ENCODE peak calls at places on chromosomes 13 and 19, in eight cellular contexts. B is activated CD4-positive, alpha-beta T cell treated with anti-CD3 and anti-CD28 coated beads, Interleukin-2, amount 10 ng/mL, durations not matched to agents 7 days and 5 days; L is stimulated activated CD4-positive, alpha-beta T cell treated with anti-CD3 and anti-CD28 coated beads, TNF-alpha, amount 100 ng/mL, for 48 hours; G is AG10803; U is mesothelial cell of epicardium; X is NCI-H2081; Y is mucosa of gallbladder; H is head of caudate nucleus. Q is an unnamed sample.

GRCh38 chr19:46746281-46746965 is at the start of gene STRN4:
- DNase-seq in B (peak), L (no peak), G (peak), U (peak), X (peak), Y (no peak), H (peak), Q (no peak)

GRCh38 chr13:92806215-92806614 is 420.4 kb upstream of the GPC6 start:
- DNase-seq in B (no peak), L (no peak), G (peak), U (no peak), X (no peak), Y (no peak), H (no peak), Q (no peak)

GRCh38 chr13:114074671-114075315 is 57.6 kb downstream of the RASA3 start:
- DNase-seq in B (no peak), L (no peak), G (no peak), U (no peak), X (no peak), Y (no peak), H (no peak), Q (no peak)

GRCh38 chr13:26743971-26744370 is 16.6 kb downstream of the GPR12 start:
- DNase-seq in B (no peak), L (no peak), G (no peak), U (no peak), X (peak), Y (no peak), H (no peak), Q (peak)

GRCh38 chr13:73200432-73200831 is 141.6 kb downstream of the KLF5 start:
- DNase-seq in B (no peak), L (no peak), G (peak), U (no peak), X (no peak), Y (no peak), H (no peak), Q (no peak)

GRCh38 chr19:18894254-18895037 is 1.5 kb downstream of the CERS1 start:
- DNase-seq in B (no peak), L (no peak), G (no peak), U (no peak), X (peak), Y (no peak), H (peak), Q (no peak)

GRCh38 chr19:41796362-41796761 is at the start of gene CEACAM3:
- DNase-seq in B (no peak), L (no peak), G (no peak), U (no peak), X (no peak), Y (no peak), H (no peak), Q (no peak)

GRCh38 chr19:30733826-30734550 is 361.8 kb downstream of the ZNF536 start:
- DNase-seq in B (no peak), L (no peak), G (no peak), U (no peak), X (no peak), Y (no peak), H (peak), Q (no peak)

GRCh38 chr13:68439821-68440220 is 1209.7 kb upstream of the PCDH9 start:
- DNase-seq in B (no peak), L (no peak), G (no peak), U (no peak), X (peak), Y (no peak), H (no peak), Q (no peak)

GRCh38 chr13:111267205-111267604 is 53.2 kb upstream of the TEX29 start:
- DNase-seq in B (no peak), L (no peak), G (no peak), U (no peak), X (no peak), Y (no peak), H (no peak), Q (peak)

GRCh38 chr19:5191091-5191490 is 149.5 kb downstream of the PTPRS start:
- DNase-seq in B (no peak), L (no peak), G (peak), U (no peak), X (no peak), Y (no peak), H (no peak), Q (no peak)

GRCh38 chr19:56707821-56708220 is 36.3 kb upstream of the ZNF835 start:
- DNase-seq in B (no peak), L (no peak), G (no peak), U (no peak), X (no peak), Y (no peak), H (peak), Q (no peak)

GRCh38 chr13:113205428-113205931 is 3.0 kb downstream of the PCID2 start:
- DNase-seq in B (no peak), L (no peak), G (no peak), U (no peak), X (no peak), Y (no peak), H (no peak), Q (no peak)

GRCh38 chr13:67549331-67549730 is 319.2 kb upstream of the PCDH9 start:
- DNase-seq in B (no peak), L (no peak), G (peak), U (no peak), X (no peak), Y (no peak), H (no peak), Q (no peak)

GRCh38 chr13:43196171-43196611 is 172.8 kb downstream of the DNAJC15 start:
- DNase-seq in B (no peak), L (no peak), G (peak), U (peak), X (peak), Y (no peak), H (no peak), Q (no peak)

GRCh38 chr13:106609116-106609515 is 41.2 kb upstream of the ARGLU1 start:
- DNase-seq in B (no peak), L (no peak), G (no peak), U (no peak), X (no peak), Y (no peak), H (no peak), Q (no peak)

GRCh38 chr13:33349996-33350826 is 64.7 kb upstream of the STARD13 start:
- DNase-seq in B (no peak), L (no peak), G (peak), U (peak), X (no peak), Y (peak), H (peak), Q (no peak)

GRCh38 chr13:112769615-112770014 is 79.8 kb downstream of the ATP11A start:
- DNase-seq in B (no peak), L (no peak), G (no peak), U (no peak), X (peak), Y (no peak), H (no peak), Q (no peak)

GRCh38 chr13:113299951-113300350 is 2.9 kb downstream of the LAMP1 start:
- DNase-seq in B (no peak), L (no peak), G (no peak), U (no peak), X (no peak), Y (no peak), H (no peak), Q (no peak)

GRCh38 chr13:44904982-44905381 is 84.3 kb downstream of the NUFIP1 start:
- DNase-seq in B (no peak), L (no peak), G (peak), U (no peak), X (peak), Y (peak), H (peak), Q (no peak)

GRCh38 chr13:27533155-27533643 is 82.8 kb upstream of the MTIF3 start:
- DNase-seq in B (peak), L (no peak), G (peak), U (peak), X (peak), Y (peak), H (peak), Q (peak)

GRCh38 chr19:47190167-47190727 is 40.8 kb downstream of the BBC3 start:
- DNase-seq in B (peak), L (peak), G (peak), U (peak), X (no peak), Y (peak), H (peak), Q (no peak)

GRCh38 chr13:113220141-113220598 is 10.8 kb downstream of the CUL4A start:
- DNase-seq in B (no peak), L (no peak), G (no peak), U (no peak), X (no peak), Y (no peak), H (no peak), Q (no peak)

GRCh38 chr19:7861619-7862412 is 12.4 kb downstream of the PRR36 start:
- DNase-seq in B (no peak), L (no peak), G (no peak), U (peak), X (no peak), Y (no peak), H (no peak), Q (no peak)

GRCh38 chr19:10551698-10552301 is 8.1 kb downstream of the ATG4D start:
- DNase-seq in B (peak), L (no peak), G (peak), U (no peak), X (no peak), Y (no peak), H (peak), Q (no peak)

GRCh38 chr19:48636859-48637448 is at the start of gene DBP:
- DNase-seq in B (peak), L (no peak), G (no peak), U (peak), X (no peak), Y (no peak), H (peak), Q (no peak)

GRCh38 chr19:53927745-53928144 is 18.7 kb downstream of the CACNG7 start:
- DNase-seq in B (peak), L (no peak), G (peak), U (peak), X (no peak), Y (peak), H (no peak), Q (no peak)

GRCh38 chr19:10602330-10603083 is 15.4 kb upstream of the AP1M2 start:
- DNase-seq in B (peak), L (peak), G (peak), U (peak), X (peak), Y (peak), H (peak), Q (peak)

Q was measured in esophagus muscularis mucosa.